ENCODE peak calls at places on chromosome 7, in ten cellular contexts. One of them, this sample, is unnamed.

GRCh38 chr7:130903358-130903974 is 169.5 kb upstream of the KLF14 start:
- DNase-seq in AG10803: peak; percentile 96
- DNase-seq in hepatocyte: peak; percentile 52
- DNase-seq in sigmoid colon: no peak
- DNase-seq in breast epithelium: no peak
- DNase-seq in psoas muscle: no peak
- DNase-seq in AG09309: peak; percentile 87
- DNase-seq in spleen: no peak
- DNase-seq in epithelial cell of proximal tubule: peak; percentile 98
- DNase-seq in astrocyte of the spinal cord: peak; percentile 94
- DNase-seq in this sample: no peak

GRCh38 chr7:47497367-47498096 is 84.4 kb downstream of the TNS3 start:
- DNase-seq in AG10803: no peak
- DNase-seq in hepatocyte: no peak
- DNase-seq in sigmoid colon: no peak
- DNase-seq in breast epithelium: no peak
- DNase-seq in psoas muscle: no peak
- DNase-seq in AG09309: no peak
- DNase-seq in spleen: peak; percentile 74
- DNase-seq in epithelial cell of proximal tubule: no peak
- DNase-seq in astrocyte of the spinal cord: no peak
- DNase-seq in this sample: no peak

GRCh38 chr7:30896041-30896440 is 15.6 kb upstream of the AQP1 start:
- DNase-seq in AG10803: no peak
- DNase-seq in hepatocyte: peak; percentile 56
- DNase-seq in sigmoid colon: no peak
- DNase-seq in breast epithelium: no peak
- DNase-seq in psoas muscle: no peak
- DNase-seq in AG09309: no peak
- DNase-seq in spleen: no peak
- DNase-seq in epithelial cell of proximal tubule: no peak
- DNase-seq in astrocyte of the spinal cord: no peak
- DNase-seq in this sample: peak; percentile 16

GRCh38 chr7:103074519-103075336 is at the start of the genes ARMC10 and FBXL13:
- DNase-seq in AG10803: peak; percentile 87
- DNase-seq in hepatocyte: peak; percentile 95
- DNase-seq in sigmoid colon: peak; percentile 95
- DNase-seq in breast epithelium: peak; percentile 83
- DNase-seq in psoas muscle: peak; percentile 91
- DNase-seq in AG09309: peak; percentile 61
- DNase-seq in spleen: peak; percentile 98
- DNase-seq in epithelial cell of proximal tubule: peak; percentile 63
- DNase-seq in astrocyte of the spinal cord: peak; percentile 89
- DNase-seq in this sample: peak; percentile 93

GRCh38 chr7:92836489-92837213 is at the start of gene CDK6:
- DNase-seq in AG10803: peak; percentile 68
- DNase-seq in hepatocyte: peak; percentile 85
- DNase-seq in sigmoid colon: peak; percentile 78
- DNase-seq in breast epithelium: peak; percentile 52
- DNase-seq in psoas muscle: peak; percentile 54
- DNase-seq in AG09309: no peak
- DNase-seq in spleen: peak; percentile 92
- DNase-seq in epithelial cell of proximal tubule: no peak
- DNase-seq in astrocyte of the spinal cord: peak; percentile 73
- DNase-seq in this sample: peak; percentile 73

GRCh38 chr7:87212478-87212877 is 7.1 kb downstream of the TMEM243 start:
- DNase-seq in AG10803: no peak
- DNase-seq in hepatocyte: no peak
- DNase-seq in sigmoid colon: no peak
- DNase-seq in breast epithelium: no peak
- DNase-seq in psoas muscle: no peak
- DNase-seq in AG09309: no peak
- DNase-seq in spleen: no peak
- DNase-seq in epithelial cell of proximal tubule: no peak
- DNase-seq in astrocyte of the spinal cord: no peak
- DNase-seq in this sample: no peak

GRCh38 chr7:157438121-157439025 is 101.6 kb downstream of the DNAJB6 start:
- DNase-seq in AG10803: no peak
- DNase-seq in hepatocyte: no peak
- DNase-seq in sigmoid colon: peak; percentile 43
- DNase-seq in breast epithelium: peak; percentile 24
- DNase-seq in psoas muscle: no peak
- DNase-seq in AG09309: no peak
- DNase-seq in spleen: peak; percentile 47
- DNase-seq in epithelial cell of proximal tubule: no peak
- DNase-seq in astrocyte of the spinal cord: peak; percentile 4
- DNase-seq in this sample: no peak

GRCh38 chr7:50962962-50963374 is 180.3 kb upstream of the GRB10 start:
- DNase-seq in AG10803: peak; percentile 25
- DNase-seq in hepatocyte: peak; percentile 43
- DNase-seq in sigmoid colon: peak; percentile 76
- DNase-seq in breast epithelium: no peak
- DNase-seq in psoas muscle: peak; percentile 53
- DNase-seq in AG09309: no peak
- DNase-seq in spleen: no peak
- DNase-seq in epithelial cell of proximal tubule: no peak
- DNase-seq in astrocyte of the spinal cord: peak; percentile 89
- DNase-seq in this sample: peak; percentile 89

GRCh38 chr7:94975316-94975715 is 67.9 kb downstream of the PPP1R9A start:
- DNase-seq in AG10803: peak; percentile 41
- DNase-seq in hepatocyte: no peak
- DNase-seq in sigmoid colon: no peak
- DNase-seq in breast epithelium: no peak
- DNase-seq in psoas muscle: no peak
- DNase-seq in AG09309: no peak
- DNase-seq in spleen: no peak
- DNase-seq in epithelial cell of proximal tubule: no peak
- DNase-seq in astrocyte of the spinal cord: peak; percentile 80
- DNase-seq in this sample: no peak

GRCh38 chr7:7720193-7720592 is 1.8 kb upstream of the RPA3 start:
- DNase-seq in AG10803: peak; percentile 17
- DNase-seq in hepatocyte: no peak
- DNase-seq in sigmoid colon: no peak
- DNase-seq in breast epithelium: no peak
- DNase-seq in psoas muscle: no peak
- DNase-seq in AG09309: no peak
- DNase-seq in spleen: no peak
- DNase-seq in epithelial cell of proximal tubule: no peak
- DNase-seq in astrocyte of the spinal cord: no peak
- DNase-seq in this sample: no peak

GRCh38 chr7:14457567-14458453 is 444.7 kb downstream of the DGKB start:
- DNase-seq in AG10803: peak; percentile 80
- DNase-seq in hepatocyte: peak; percentile 93
- DNase-seq in sigmoid colon: peak; percentile 69
- DNase-seq in breast epithelium: peak; percentile 63
- DNase-seq in psoas muscle: peak; percentile 32
- DNase-seq in AG09309: peak; percentile 57
- DNase-seq in spleen: peak; percentile 64
- DNase-seq in epithelial cell of proximal tubule: peak; percentile 33
- DNase-seq in astrocyte of the spinal cord: peak; percentile 88
- DNase-seq in this sample: peak; percentile 89

GRCh38 chr7:101743241-101743994 is 74.0 kb upstream of the CUX1 start:
- DNase-seq in AG10803: peak; percentile 66
- DNase-seq in hepatocyte: peak; percentile 70
- DNase-seq in sigmoid colon: peak; percentile 77
- DNase-seq in breast epithelium: no peak
- DNase-seq in psoas muscle: peak; percentile 61
- DNase-seq in AG09309: no peak
- DNase-seq in spleen: peak; percentile 88
- DNase-seq in epithelial cell of proximal tubule: no peak
- DNase-seq in astrocyte of the spinal cord: peak; percentile 61
- DNase-seq in this sample: peak; percentile 69

GRCh38 chr7:88306590-88307048 is at the start of gene STEAP4:
- DNase-seq in AG10803: peak; percentile 46
- DNase-seq in hepatocyte: peak; percentile 85
- DNase-seq in sigmoid colon: peak; percentile 89
- DNase-seq in breast epithelium: peak; percentile 71
- DNase-seq in psoas muscle: peak; percentile 73
- DNase-seq in AG09309: no peak
- DNase-seq in spleen: peak; percentile 93
- DNase-seq in epithelial cell of proximal tubule: peak; percentile 38
- DNase-seq in astrocyte of the spinal cord: peak; percentile 39
- DNase-seq in this sample: peak; percentile 87

GRCh38 chr7:20503278-20503677 is 112.2 kb upstream of the ABCB5 start:
- DNase-seq in AG10803: no peak
- DNase-seq in hepatocyte: no peak
- DNase-seq in sigmoid colon: no peak
- DNase-seq in breast epithelium: no peak
- DNase-seq in psoas muscle: no peak
- DNase-seq in AG09309: no peak
- DNase-seq in spleen: no peak
- DNase-seq in epithelial cell of proximal tubule: no peak
- DNase-seq in astrocyte of the spinal cord: no peak
- DNase-seq in this sample: no peak

DNA sequence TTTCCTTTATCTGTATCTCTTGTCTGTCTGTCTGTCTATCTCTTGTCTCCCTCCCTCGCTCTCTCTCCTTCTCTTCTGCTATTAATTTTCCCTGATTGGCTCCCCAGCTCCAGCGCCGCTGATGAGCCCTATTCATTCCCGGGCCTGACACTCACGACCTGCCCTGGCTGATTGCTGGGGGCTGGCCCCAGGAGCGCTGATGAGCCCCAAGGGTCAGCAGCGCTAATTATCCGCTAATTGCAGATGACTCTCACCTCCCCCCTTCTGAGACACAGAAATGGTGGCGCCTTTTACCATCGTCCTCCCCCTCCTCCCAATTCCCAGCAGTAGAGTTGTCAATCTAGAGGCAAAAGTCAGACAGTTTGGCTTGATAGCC is 1.3 kb upstream of the GBX1 start:
- DNase-seq in AG10803: no peak
- DNase-seq in hepatocyte: no peak
- DNase-seq in sigmoid colon: no peak
- DNase-seq in breast epithelium: no peak
- DNase-seq in psoas muscle: no peak
- DNase-seq in AG09309: no peak
- DNase-seq in spleen: no peak
- DNase-seq in epithelial cell of proximal tubule: no peak
- DNase-seq in astrocyte of the spinal cord: no peak
- DNase-seq in this sample: no peak
- H3K4me3 ChIP-seq in AG10803: no peak overlapping the region
- H3K4me3 ChIP-seq in hepatocyte: no peak overlapping the region
- H3K4me3 ChIP-seq in sigmoid colon: no peak overlapping the region
- H3K4me3 ChIP-seq in breast epithelium: no peak overlapping the region
- H3K4me3 ChIP-seq in psoas muscle: peak overlapping the region; percentile 66
- H3K4me3 ChIP-seq in AG09309: no peak overlapping the region
- H3K4me3 ChIP-seq in spleen: no peak overlapping the region
- H3K4me3 ChIP-seq in epithelial cell of proximal tubule: no peak overlapping the region
- H3K4me3 ChIP-seq in astrocyte of the spinal cord: no peak overlapping the region
- H3K4me3 ChIP-seq in this sample: no peak overlapping the region

DNA sequence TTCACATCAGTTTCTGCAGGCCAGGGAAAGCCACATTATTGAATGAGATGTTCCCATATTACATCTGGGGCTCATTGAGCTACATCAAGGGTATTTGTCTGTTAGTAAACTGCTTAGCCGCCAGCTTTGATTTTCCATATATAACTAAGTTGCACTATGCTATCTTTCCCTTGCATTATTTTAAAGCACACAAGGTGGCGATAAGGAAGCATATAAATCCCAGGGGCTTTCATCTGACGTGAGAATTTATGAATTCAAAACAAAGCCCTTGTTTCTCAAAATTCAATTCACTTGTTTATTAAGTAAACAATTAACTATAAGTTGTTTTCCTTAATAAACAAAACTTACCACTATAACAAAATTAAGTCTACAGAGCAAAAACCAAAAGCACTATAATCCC is 334.1 kb upstream of the TPK1 start:
- DNase-seq in AG10803: no peak
- DNase-seq in hepatocyte: no peak
- DNase-seq in sigmoid colon: no peak
- DNase-seq in breast epithelium: no peak
- DNase-seq in psoas muscle: no peak
- DNase-seq in AG09309: no peak
- DNase-seq in spleen: no peak
- DNase-seq in epithelial cell of proximal tubule: no peak
- DNase-seq in astrocyte of the spinal cord: no peak
- DNase-seq in this sample: no peak
- TF ChIP-seq CTCF in AG10803: no peak
- TF ChIP-seq CTCF in hepatocyte: peak; percentile 12
- TF ChIP-seq CTCF in sigmoid colon: no peak
- TF ChIP-seq CTCF in breast epithelium: no peak
- TF ChIP-seq CTCF in psoas muscle: no peak
- TF ChIP-seq CTCF in AG09309: no peak
- TF ChIP-seq CTCF in spleen: no peak
- TF ChIP-seq CTCF in epithelial cell of proximal tubule: no peak
- TF ChIP-seq CTCF in astrocyte of the spinal cord: no peak
- TF ChIP-seq CTCF in this sample: no peak

DNA sequence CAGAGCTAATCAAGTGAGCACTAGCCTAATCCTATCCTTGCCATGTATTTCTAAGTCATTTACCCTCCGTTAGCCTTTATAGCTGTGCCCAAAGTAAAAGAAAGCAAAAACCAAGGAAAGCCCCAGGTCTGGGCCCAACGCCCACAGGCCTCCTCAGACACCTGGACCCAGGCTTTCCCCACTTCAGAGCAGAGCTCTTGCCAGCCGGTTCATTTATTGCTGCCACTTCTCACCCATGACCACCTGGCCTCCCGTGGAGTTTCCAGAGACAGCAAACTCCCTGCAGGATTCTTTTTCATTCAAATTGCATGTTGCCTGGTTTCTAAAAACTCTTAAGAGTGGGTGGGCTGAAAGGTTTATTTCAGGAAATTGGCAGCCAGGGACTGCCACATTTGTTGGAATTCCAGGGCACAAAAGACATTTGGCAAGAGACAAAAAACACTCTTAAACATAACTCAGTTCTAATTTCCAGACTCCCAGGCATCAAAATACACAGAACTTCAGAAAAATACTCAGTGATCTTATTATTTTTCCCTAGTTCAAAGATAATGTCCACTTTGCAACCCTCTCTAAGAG is 4.7 kb downstream of the VOPP1 start:
- DNase-seq in AG10803: no peak
- DNase-seq in hepatocyte: no peak
- DNase-seq in sigmoid colon: no peak
- DNase-seq in breast epithelium: no peak
- DNase-seq in psoas muscle: no peak
- DNase-seq in AG09309: no peak
- DNase-seq in spleen: no peak
- DNase-seq in epithelial cell of proximal tubule: no peak
- DNase-seq in astrocyte of the spinal cord: no peak
- DNase-seq in this sample: no peak
- H3K4me3 ChIP-seq in AG10803: no peak overlapping the region
- H3K4me3 ChIP-seq in hepatocyte: no peak overlapping the region
- H3K4me3 ChIP-seq in sigmoid colon: no peak overlapping the region
- H3K4me3 ChIP-seq in breast epithelium: no peak overlapping the region
- H3K4me3 ChIP-seq in psoas muscle: no peak overlapping the region
- H3K4me3 ChIP-seq in AG09309: no peak overlapping the region
- H3K4me3 ChIP-seq in spleen: no peak overlapping the region
- H3K4me3 ChIP-seq in epithelial cell of proximal tubule: no peak overlapping the region
- H3K4me3 ChIP-seq in astrocyte of the spinal cord: no peak overlapping the region
- H3K4me3 ChIP-seq in this sample: no peak overlapping the region

GRCh38 chr7:83142365-83142764 is 20.3 kb downstream of the PCLO start:
- DNase-seq in AG10803: no peak
- DNase-seq in hepatocyte: no peak
- DNase-seq in sigmoid colon: no peak
- DNase-seq in breast epithelium: no peak
- DNase-seq in psoas muscle: no peak
- DNase-seq in AG09309: no peak
- DNase-seq in spleen: no peak
- DNase-seq in epithelial cell of proximal tubule: no peak
- DNase-seq in astrocyte of the spinal cord: no peak
- DNase-seq in this sample: no peak
- TF ChIP-seq CTCF in AG10803: no peak
- TF ChIP-seq CTCF in hepatocyte: no peak
- TF ChIP-seq CTCF in sigmoid colon: no peak
- TF ChIP-seq CTCF in breast epithelium: no peak
- TF ChIP-seq CTCF in psoas muscle: no peak
- TF ChIP-seq CTCF in AG09309: no peak
- TF ChIP-seq CTCF in spleen: no peak
- TF ChIP-seq CTCF in epithelial cell of proximal tubule: no peak
- TF ChIP-seq CTCF in astrocyte of the spinal cord: no peak
- TF ChIP-seq CTCF in this sample: no peak